ENCODE peak calls at places on chromosome 15, in four cellular contexts. I is GM20000, H is suprapubic skin, E is RWPE1. V is an unnamed sample.

GRCh38 chr15:63729115-63729884 is 104.4 kb downstream of the HERC1 start:
- DNase-seq in I (no peak), H (no peak), E (no peak), V (no peak)

GRCh38 chr15:58038426-58039106 is 26.9 kb downstream of the ALDH1A2 start:
- DNase-seq in I (no peak), H (no peak), E (peak), V (no peak)

GRCh38 chr15:94815110-94815726 is 583.9 kb downstream of the MCTP2 start:
- DNase-seq in I (no peak), H (no peak), E (no peak), V (no peak)

GRCh38 chr15:90603893-90604292 is 74.2 kb downstream of the CRTC3 start:
- DNase-seq in I (no peak), H (no peak), E (no peak), V (no peak)

GRCh38 chr15:42154576-42155355 is 1.7 kb downstream of the PLA2G4F start:
- DNase-seq in I (no peak), H (no peak), E (no peak), V (no peak)

GRCh38 chr15:40320931-40321371 is 2.5 kb upstream of the INAFM2 start:
- DNase-seq in I (peak), H (no peak), E (peak), V (no peak)

GRCh38 chr15:40293905-40294895 is 11.3 kb upstream of the ANKRD63 start:
- DNase-seq in I (no peak), H (no peak), E (no peak), V (no peak)

GRCh38 chr15:94674251-94674650 is 442.9 kb downstream of the MCTP2 start:
- DNase-seq in I (no peak), H (no peak), E (peak), V (no peak)

GRCh38 chr15:64681424-64682024 is 93.9 kb downstream of the RBPMS2 start:
- DNase-seq in I (peak), H (no peak), E (peak), V (no peak)

DNA sequence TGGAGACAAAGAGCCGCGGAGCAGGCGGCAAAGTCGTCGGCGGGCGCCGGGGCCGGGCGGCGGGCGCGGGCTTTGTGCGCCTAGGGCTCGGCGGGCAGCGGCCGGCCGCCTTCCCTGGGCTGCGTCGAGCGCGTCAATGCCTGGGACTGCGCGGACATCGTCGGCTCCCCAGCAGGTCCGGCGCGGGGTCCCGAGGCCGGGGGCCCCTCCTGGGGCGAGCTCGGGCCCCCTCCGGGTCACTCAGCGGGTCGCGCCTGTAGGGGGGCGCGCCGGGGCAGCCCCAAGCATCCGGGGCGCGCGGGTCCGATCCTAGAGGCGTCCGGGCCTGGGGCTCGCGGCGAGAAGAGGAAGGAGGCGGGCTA is 761 bp downstream of the TLE3 start:
- DNase-seq in I (no peak), H (no peak), E (no peak), V (no peak)
- TF ChIP-seq CTCF in I (no peak), H (no peak), E (no peak), V (no peak)

GRCh38 chr15:22951381-22952280 is 28.5 kb downstream of the CYFIP1 start:
- DNase-seq in I (no peak), H (no peak), E (peak), V (no peak)
- TF ChIP-seq CTCF in I (no peak), H (no peak), E (no peak), V (no peak)

GRCh38 chr15:56917652-56918045 is 795 bp upstream of the TCF12 start:
- DNase-seq in I (peak), H (no peak), E (no peak), V (peak)

GRCh38 chr15:56918907-56919707 is 663 bp downstream of the TCF12 start:
- DNase-seq in I (peak), H (peak), E (peak), V (peak)

GRCh38 chr15:56916825-56917477 is 1.5 kb upstream of the TCF12 start:
- DNase-seq in I (no peak), H (no peak), E (no peak), V (no peak)

GRCh38 chr15:56919708-56920637 is 1.5 kb downstream of the TCF12 start:
- DNase-seq in I (peak), H (no peak), E (peak), V (peak)

GRCh38 chr15:56918046-56918906 is at the start of gene TCF12:
- DNase-seq in I (peak), H (peak), E (peak), V (peak)
- TF ChIP-seq CTCF in I (peak), H (peak), E (peak), V (no peak)

GRCh38 chr15:53589526-53590057 is 169.9 kb downstream of the WDR72 start:
- DNase-seq in I (no peak), H (no peak), E (no peak), V (no peak)

GRCh38 chr15:53588773-53589172 is 170.7 kb downstream of the WDR72 start:
- DNase-seq in I (no peak), H (no peak), E (no peak), V (no peak)

GRCh38 chr15:53591041-53591440 is 168.4 kb downstream of the WDR72 start:
- DNase-seq in I (no peak), H (no peak), E (no peak), V (no peak)

GRCh38 chr15:53581513-53581912 is 177.9 kb downstream of the WDR72 start:
- DNase-seq in I (no peak), H (no peak), E (no peak), V (no peak)

DNA sequence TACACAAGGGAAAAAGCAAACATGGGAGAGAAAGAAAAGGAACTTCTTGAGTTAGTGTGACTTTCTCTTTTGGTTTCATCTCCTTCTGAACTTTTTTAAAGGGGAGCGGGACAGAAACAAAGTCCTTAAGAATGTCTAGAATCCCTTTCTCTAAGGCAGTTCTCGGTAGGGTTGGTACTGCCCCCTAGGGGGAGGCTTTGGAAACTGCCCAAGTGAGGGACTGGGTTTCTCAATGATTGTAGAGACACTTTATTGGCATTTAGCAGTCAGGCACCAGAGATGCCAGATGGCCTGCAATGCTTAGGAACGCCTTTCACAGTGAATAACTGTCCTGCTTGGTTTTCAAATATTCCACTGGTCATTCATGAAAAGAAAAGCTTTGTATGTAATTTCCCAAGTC is 172.6 kb downstream of the WDR72 start:
- DNase-seq in I (peak), H (no peak), E (no peak), V (no peak)
- TF ChIP-seq CTCF in I (no peak), H (no peak), E (no peak), V (no peak)

V was measured in lower leg skin.